ENCODE peak calls at places on chromosomes 6 and 20, in six cellular contexts. C is NCI-H1105, Y is T1000, P is T-helper 9 cell, M is GM10248, I is iPS DF 6.9. O is an unnamed sample.

GRCh38 chr20:43473058-43473704 is 15.5 kb downstream of the SRSF6 start:
- DNase-seq in C (no peak), M (no peak), I (no peak), P (no peak), Y (no peak), O (no peak)

GRCh38 chr20:5191829-5192569 is 65.2 kb downstream of the CDS2 start:
- DNase-seq in I (no peak), M (peak; percentile 81), C (peak; percentile 28), P (no peak), Y (no peak), O (peak; percentile 41)

GRCh38 chr6:168641455-168641854 is 200.5 kb downstream of the SMOC2 start:
- DNase-seq in P (no peak), M (no peak), I (no peak), Y (no peak), C (no peak), O (no peak)

GRCh38 chr6:6820688-6821238 is 232.2 kb downstream of the LY86 start:
- DNase-seq in Y (no peak), C (peak; percentile 83), M (no peak), P (no peak), I (peak; percentile 41), O (no peak)

GRCh38 chr6:154650351-154650750 is 82.9 kb upstream of the SCAF8 start:
- DNase-seq in Y (no peak), P (no peak), C (no peak), M (no peak), I (no peak), O (no peak)

GRCh38 chr6:52510213-52510562 is 66.7 kb downstream of the TRAM2 start:
- DNase-seq in I (no peak), Y (no peak), C (no peak), M (no peak), P (no peak), O (no peak)

GRCh38 chr6:17768388-17768787 is 61.7 kb upstream of the NUP153 start:
- DNase-seq in Y (no peak), M (no peak), I (no peak), P (no peak), C (no peak), O (no peak)

GRCh38 chr6:129490551-129491245 is 219.3 kb downstream of the ARHGAP18 start:
- DNase-seq in Y (no peak), M (peak; percentile 62), P (peak; percentile 29), I (no peak), C (no peak), O (peak; percentile 92)

GRCh38 chr6:99833034-99833433 is 161.0 kb downstream of the MCHR2 start:
- DNase-seq in Y (no peak), I (no peak), C (no peak), M (no peak), P (no peak), O (no peak)

GRCh38 chr6:105786890-105787655 is 299.1 kb upstream of the PRDM1 start:
- DNase-seq in M (peak; percentile 31), C (no peak), Y (no peak), I (no peak), P (no peak), O (no peak)

O was measured in HS-27A.